ENCODE peak calls at places on chromosome 16, in four cellular contexts. M is tibial nerve, D is transverse colon, L is HepG2. K is an unnamed sample.

GRCh38 chr16:64751906-64752305 is 370.0 kb downstream of the CDH11 start:
- DNase-seq in L (no peak), M (no peak), D (no peak), K (no peak)

GRCh38 chr16:86975445-86975844 is 341.7 kb downstream of the C16orf95 start:
- DNase-seq in M (peak), L (no peak), D (no peak), K (no peak)

GRCh38 chr16:60107920-60108319 is 1373.8 kb upstream of the GOT2 start:
- DNase-seq in M (no peak), L (no peak), D (no peak), K (no peak)

GRCh38 chr16:3152273-3153076 is 17.6 kb downstream of the ZNF213 start:
- DNase-seq in L (peak), D (peak), M (peak), K (peak)

GRCh38 chr16:85853641-85854545 is 45.1 kb upstream of the IRF8 start:
- DNase-seq in L (no peak), M (no peak), D (no peak), K (peak)

GRCh38 chr16:22191966-22192260 is 14.2 kb upstream of the EEF2K start:
- DNase-seq in D (peak), L (peak), M (no peak), K (no peak)

GRCh38 chr16:83011939-83012338 is 385.2 kb downstream of the CDH13 start:
- DNase-seq in M (no peak), D (no peak), L (no peak), K (no peak)

GRCh38 chr16:11743308-11744074 is 834 bp upstream of the TXNDC11 start:
- DNase-seq in M (peak), D (peak), L (peak), K (peak)

GRCh38 chr16:49931931-49932330 is 76.0 kb upstream of the ZNF423 start:
- DNase-seq in M (no peak), D (no peak), L (no peak), K (peak)

GRCh38 chr16:12703935-12704334 is 99.8 kb downstream of the CPPED1 start:
- DNase-seq in L (no peak), D (no peak), M (no peak), K (no peak)

GRCh38 chr16:15708096-15708495 is 58.1 kb downstream of the NDE1 start:
- DNase-seq in D (no peak), M (no peak), L (no peak), K (no peak)

GRCh38 chr16:58109881-58110280 is 19.3 kb downstream of the CFAP20 start:
- DNase-seq in M (no peak), L (no peak), D (no peak), K (no peak)

GRCh38 chr16:88923926-88924833 is 52.8 kb downstream of the CBFA2T3 start:
- DNase-seq in M (no peak), L (peak), D (no peak), K (no peak)

GRCh38 chr16:66603537-66604375 is 748 bp upstream of the CMTM3 start:
- DNase-seq in D (peak), L (peak), M (peak), K (peak)

GRCh38 chr16:51994597-51994996 is 552.3 kb downstream of the TOX3 start:
- DNase-seq in M (no peak), D (peak), L (peak), K (no peak)

GRCh38 chr16:27444470-27444869 is 42.5 kb downstream of the IL21R start:
- DNase-seq in M (no peak), L (no peak), D (no peak), K (peak)

GRCh38 chr16:30113031-30113710 is at the start of gene GDPD3:
- DNase-seq in M (no peak), D (peak), L (peak), K (no peak)

GRCh38 chr16:62408760-62409159 is 372.5 kb upstream of the CDH8 start:
- DNase-seq in M (no peak), L (no peak), D (no peak), K (no peak)

GRCh38 chr16:991759-992158 is 10.2 kb downstream of the SOX8 start:
- DNase-seq in D (no peak), M (no peak), L (no peak), K (no peak)

GRCh38 chr16:81005644-81006471 is 827 bp downstream of the CMC2 start:
- DNase-seq in L (peak), D (peak), M (peak), K (no peak)

GRCh38 chr16:81004646-81005353 is 1.9 kb downstream of the CMC2 start:
- DNase-seq in M (peak), D (no peak), L (peak), K (no peak)

GRCh38 chr16:81003610-81004460 is 2.9 kb downstream of the CMC2 start:
- DNase-seq in M (no peak), D (no peak), L (no peak), K (no peak)

GRCh38 chr16:81008151-81008789 is 1.3 kb downstream of the CENPN start:
- DNase-seq in M (no peak), D (no peak), L (no peak), K (no peak)

GRCh38 chr16:81006472-81007311 is at the start of the genes CENPN and CMC2:
- DNase-seq in L (peak), M (peak), D (peak), K (peak)
- TF ChIP-seq EP300 in L (no peak), M (peak), D (no peak), K (peak)

DNA sequence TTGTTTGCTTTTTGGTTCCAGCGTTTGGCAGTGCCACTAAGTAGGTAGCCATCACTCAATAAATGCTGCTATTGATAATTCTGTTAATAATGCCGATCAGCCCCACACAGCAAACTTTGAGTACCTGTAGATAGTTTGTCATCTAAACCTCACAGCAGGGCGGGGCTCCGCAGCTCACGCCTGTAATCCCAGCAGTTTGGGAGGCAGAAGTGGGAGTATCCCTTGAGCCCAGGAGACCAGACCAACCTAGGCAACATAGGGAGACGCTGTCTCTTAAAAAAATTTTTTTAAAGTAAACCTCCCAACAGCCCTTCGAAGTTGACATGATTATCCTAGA is 1.6 kb downstream of the BFAR start:
- DNase-seq in D (peak), L (no peak), M (no peak), K (no peak)
- H3K27ac ChIP-seq in D (peak), L (no peak), M (no peak), K (peak)

GRCh38 chr16:70688266-70688742 is 2.5 kb upstream of the MTSS2 start:
- DNase-seq in D (peak), L (no peak), M (no peak), K (peak)
- TF ChIP-seq EP300 in D (no peak), L (no peak), M (peak), K (no peak)

GRCh38 chr16:54128629-54129230 is 157.9 kb downstream of the IRX3 start:
- DNase-seq in L (no peak), M (no peak), D (no peak), K (no peak)
- H3K27ac ChIP-seq in L (peak), M (no peak), D (no peak), K (no peak)

GRCh38 chr16:84839054-84839453 is 19.3 kb downstream of the CRISPLD2 start:
- DNase-seq in M (no peak), D (no peak), L (no peak), K (peak)

GRCh38 chr16:84840687-84841627 is 21.2 kb downstream of the CRISPLD2 start:
- DNase-seq in L (no peak), M (no peak), D (no peak), K (no peak)

GRCh38 chr16:84838383-84838948 is 18.7 kb downstream of the CRISPLD2 start:
- DNase-seq in D (no peak), M (no peak), L (no peak), K (peak)

GRCh38 chr16:84841787-84842300 is 22.1 kb downstream of the CRISPLD2 start:
- DNase-seq in L (no peak), D (peak), M (no peak), K (no peak)

DNA sequence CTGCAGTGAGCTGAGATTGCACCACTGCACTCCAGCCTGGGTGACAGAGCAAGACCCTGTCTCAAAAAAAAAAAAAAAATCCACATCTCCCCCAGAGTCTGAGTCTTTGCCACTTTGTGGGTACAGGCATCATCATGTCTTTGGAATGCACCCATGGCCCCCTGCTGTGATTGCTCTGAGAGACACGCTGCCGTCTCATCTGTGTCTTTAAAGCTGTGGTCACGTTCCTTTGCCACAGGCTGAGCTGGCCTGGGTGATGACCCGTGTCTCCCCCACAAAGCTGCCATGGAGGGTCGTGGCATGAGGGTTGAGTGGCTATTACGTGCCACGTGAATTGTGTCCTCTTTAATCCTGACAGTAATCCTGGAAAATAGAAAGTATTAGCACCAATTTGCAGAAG is 20.2 kb downstream of the CRISPLD2 start:
- DNase-seq in M (no peak), D (no peak), L (no peak), K (no peak)
- TF ChIP-seq EP300 in M (no peak), D (no peak), L (no peak), K (no peak)

GRCh38 chr16:20411055-20411454 is 1.7 kb downstream of the ACSM5 start:
- DNase-seq in D (no peak), L (no peak), M (no peak), K (no peak)
- H3K27ac ChIP-seq in D (no peak), L (no peak), M (no peak), K (no peak)

GRCh38 chr16:54510619-54511018 is 224.0 kb upstream of the IRX3 start:
- DNase-seq in D (no peak), M (no peak), L (no peak), K (no peak)
- TF ChIP-seq EP300 in D (no peak), M (no peak), L (no peak), K (no peak)

DNA sequence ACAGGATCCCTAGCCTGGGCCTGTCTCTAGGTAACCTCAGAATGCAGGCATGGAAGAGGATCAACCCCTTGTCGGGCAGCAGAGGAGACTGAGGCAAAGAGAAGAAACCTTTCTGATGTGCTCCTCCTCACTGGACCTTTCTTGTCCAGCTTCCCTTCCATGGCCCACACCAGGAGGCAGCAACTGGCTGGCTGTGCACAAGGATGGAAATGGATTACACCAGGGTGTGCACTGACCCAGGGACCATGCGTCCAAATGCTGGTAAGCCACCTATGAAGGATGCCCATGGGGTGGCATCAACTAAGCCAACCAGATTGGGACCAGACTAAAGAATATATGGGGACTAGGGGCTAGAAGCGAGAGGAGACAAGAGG is 83.0 kb downstream of the N4BP1 start:
- DNase-seq in M (no peak), D (no peak), L (no peak), K (peak)
- H3K27ac ChIP-seq in M (no peak), D (no peak), L (no peak), K (no peak)

GRCh38 chr16:84182680-84183571 is 3.9 kb downstream of the TAF1C start:
- DNase-seq in D (no peak), L (no peak), M (no peak), K (no peak)

GRCh38 chr16:84179612-84180320 is 7.1 kb downstream of the TAF1C start:
- DNase-seq in M (no peak), L (no peak), D (no peak), K (no peak)

GRCh38 chr16:84182104-84182503 is 4.8 kb downstream of the TAF1C start:
- DNase-seq in L (no peak), M (no peak), D (no peak), K (no peak)

GRCh38 chr16:84180519-84181140 is 6.2 kb downstream of the TAF1C start:
- DNase-seq in D (no peak), L (no peak), M (no peak), K (no peak)

DNA sequence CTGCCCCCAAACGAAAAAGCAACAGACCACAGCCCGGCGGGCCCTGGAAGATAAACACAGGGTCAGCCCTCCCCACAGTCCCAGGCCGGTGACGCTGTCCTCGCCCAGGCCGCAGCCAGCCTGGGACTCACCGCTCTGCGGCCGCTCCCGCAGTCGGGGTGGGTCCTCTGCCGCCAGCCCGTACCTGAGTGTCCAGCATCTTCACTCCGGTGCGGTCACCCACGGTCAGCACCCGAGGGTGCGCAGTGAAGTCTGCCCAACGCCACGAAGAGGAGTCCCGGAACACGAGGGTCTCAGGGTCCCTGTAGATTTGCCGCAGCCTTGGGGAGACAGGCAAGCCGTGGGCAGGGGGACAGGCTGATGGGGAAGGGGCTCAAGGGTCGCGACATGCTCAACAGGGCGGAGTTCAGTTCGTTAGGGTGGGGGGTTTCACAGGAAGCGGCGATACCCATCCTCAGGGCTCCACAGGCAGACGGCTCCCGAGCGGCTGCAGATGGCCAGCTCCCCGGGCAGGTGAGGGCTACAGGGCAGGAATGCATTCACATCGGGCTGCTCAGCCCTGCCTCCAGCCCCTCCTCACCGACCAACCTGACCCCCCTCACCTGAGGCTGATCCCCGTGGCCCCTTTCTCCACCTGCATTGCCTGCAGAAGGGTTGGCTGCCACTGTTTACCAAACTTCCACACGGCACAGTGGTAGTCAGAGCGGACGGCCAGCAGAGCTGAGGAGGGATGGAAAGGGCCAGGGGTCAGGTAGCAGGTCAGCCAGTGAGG is 5.5 kb downstream of the TAF1C start:
- DNase-seq in D (no peak), M (no peak), L (no peak), K (no peak)
- TF ChIP-seq EP300 in D (no peak), M (no peak), L (no peak), K (no peak)

DNA sequence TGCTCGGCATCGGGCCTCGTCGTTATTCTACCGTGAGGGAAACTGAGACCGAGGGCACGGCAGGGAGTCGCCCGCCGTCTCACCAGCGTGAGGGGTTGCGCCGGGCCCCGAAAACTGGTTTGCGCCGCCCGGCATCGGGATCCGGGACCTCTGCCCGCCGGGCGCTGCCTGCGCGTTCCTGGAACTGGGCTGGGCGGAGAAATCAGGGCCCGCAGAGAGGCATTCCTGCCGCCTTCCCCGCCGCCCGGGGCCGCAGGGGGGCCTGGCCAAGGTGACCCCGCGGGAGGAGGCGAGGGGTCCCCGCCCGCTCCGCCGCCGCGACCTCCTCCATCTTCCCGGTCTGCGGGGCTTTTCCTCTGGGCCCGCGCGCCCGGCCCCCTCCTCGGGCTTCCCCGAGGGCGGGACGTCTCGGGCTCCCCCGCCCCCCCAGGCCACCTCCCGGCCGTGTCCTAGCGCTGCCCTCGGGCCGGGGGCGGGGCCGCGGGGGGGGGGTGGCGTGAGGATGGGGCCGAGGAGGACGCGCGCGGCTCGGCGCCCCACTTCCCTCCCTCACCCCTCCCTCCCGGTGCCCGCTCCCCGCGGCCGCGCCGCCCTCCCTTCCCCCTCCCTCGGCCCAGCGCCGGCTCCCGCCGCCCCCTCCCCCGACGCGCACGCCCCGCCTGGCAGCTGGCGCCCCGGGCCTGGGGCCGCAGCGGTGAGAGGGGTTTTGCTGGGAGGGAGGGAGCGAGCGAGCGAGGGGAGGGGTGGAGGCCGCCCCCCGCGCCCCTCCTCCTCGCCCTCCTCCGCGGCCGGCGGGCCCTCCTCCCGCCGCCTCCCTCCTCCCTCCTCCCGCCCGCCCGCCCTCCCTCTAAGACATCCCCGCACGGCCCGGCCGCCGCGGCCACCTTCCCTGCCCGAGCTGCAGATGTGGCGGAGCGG is at the start of gene GLIS2:
- DNase-seq in D (peak), L (no peak), M (no peak), K (peak)
- H3K27ac ChIP-seq in D (peak), L (no peak), M (peak), K (peak)